ENCODE peak calls at places on chromosome 14, in seven cellular contexts. One of them, this sample, is unnamed.

GRCh38 chr14:58749066-58749669 is 111.4 kb downstream of the DACT1 start:
- DNase-seq in psoas muscle: no peak
- DNase-seq in CD8-positive, alpha-beta T cell: no peak
- DNase-seq in lower lobe of right lung: peak
- DNase-seq in A549: peak
- DNase-seq in tibial nerve: no peak
- DNase-seq in neural progenitor cell: no peak
- DNase-seq in this sample: no peak

GRCh38 chr14:73591690-73592448 is at the start of gene ACOT4:
- DNase-seq in neural progenitor cell: peak
- DNase-seq in tibial nerve: no peak
- DNase-seq in CD8-positive, alpha-beta T cell: peak
- DNase-seq in psoas muscle: peak
- DNase-seq in A549: peak
- DNase-seq in lower lobe of right lung: peak
- DNase-seq in this sample: no peak

GRCh38 chr14:35818346-35819115 is 7.6 kb upstream of the BRMS1L start:
- DNase-seq in lower lobe of right lung: no peak
- DNase-seq in CD8-positive, alpha-beta T cell: no peak
- DNase-seq in psoas muscle: no peak
- DNase-seq in A549: peak
- DNase-seq in tibial nerve: no peak
- DNase-seq in neural progenitor cell: peak
- DNase-seq in this sample: no peak

GRCh38 chr14:58107947-58108552 is 44.0 kb downstream of the ARMH4 start:
- DNase-seq in tibial nerve: no peak
- DNase-seq in neural progenitor cell: peak
- DNase-seq in psoas muscle: no peak
- DNase-seq in lower lobe of right lung: no peak
- DNase-seq in CD8-positive, alpha-beta T cell: peak
- DNase-seq in A549: peak
- DNase-seq in this sample: peak

GRCh38 chr14:100694579-100695422 is 31.9 kb upstream of the DLK1 start:
- DNase-seq in neural progenitor cell: no peak
- DNase-seq in psoas muscle: no peak
- DNase-seq in CD8-positive, alpha-beta T cell: no peak
- DNase-seq in lower lobe of right lung: no peak
- DNase-seq in A549: no peak
- DNase-seq in tibial nerve: no peak
- DNase-seq in this sample: no peak

GRCh38 chr14:58488550-58488949 is 61.0 kb downstream of the KIAA0586 start:
- DNase-seq in A549: no peak
- DNase-seq in psoas muscle: no peak
- DNase-seq in lower lobe of right lung: no peak
- DNase-seq in tibial nerve: no peak
- DNase-seq in neural progenitor cell: no peak
- DNase-seq in CD8-positive, alpha-beta T cell: no peak
- DNase-seq in this sample: no peak

GRCh38 chr14:35747379-35747778 is 61.7 kb downstream of the RALGAPA1 start:
- DNase-seq in CD8-positive, alpha-beta T cell: no peak
- DNase-seq in psoas muscle: no peak
- DNase-seq in neural progenitor cell: no peak
- DNase-seq in A549: peak
- DNase-seq in tibial nerve: no peak
- DNase-seq in lower lobe of right lung: no peak
- DNase-seq in this sample: no peak

GRCh38 chr14:95523051-95523817 is 6.8 kb upstream of the SYNE3 start:
- DNase-seq in tibial nerve: no peak
- DNase-seq in A549: no peak
- DNase-seq in CD8-positive, alpha-beta T cell: peak
- DNase-seq in psoas muscle: no peak
- DNase-seq in neural progenitor cell: no peak
- DNase-seq in lower lobe of right lung: no peak
- DNase-seq in this sample: no peak

GRCh38 chr14:69044965-69045555 is 66.0 kb upstream of the ACTN1 start:
- DNase-seq in psoas muscle: peak
- DNase-seq in tibial nerve: no peak
- DNase-seq in neural progenitor cell: no peak
- DNase-seq in lower lobe of right lung: no peak
- DNase-seq in A549: no peak
- DNase-seq in CD8-positive, alpha-beta T cell: no peak
- DNase-seq in this sample: no peak

GRCh38 chr14:73180385-73180805 is 44.1 kb downstream of the PSEN1 start:
- DNase-seq in lower lobe of right lung: no peak
- DNase-seq in tibial nerve: no peak
- DNase-seq in psoas muscle: no peak
- DNase-seq in CD8-positive, alpha-beta T cell: no peak
- DNase-seq in neural progenitor cell: no peak
- DNase-seq in A549: peak
- DNase-seq in this sample: no peak

GRCh38 chr14:95302667-95303066 is 17.0 kb downstream of the CLMN start:
- DNase-seq in psoas muscle: no peak
- DNase-seq in A549: no peak
- DNase-seq in CD8-positive, alpha-beta T cell: no peak
- DNase-seq in tibial nerve: no peak
- DNase-seq in lower lobe of right lung: no peak
- DNase-seq in neural progenitor cell: no peak
- DNase-seq in this sample: no peak

GRCh38 chr14:52553002-52553670 is 500 bp downstream of the GPR137C start:
- DNase-seq in A549: no peak
- DNase-seq in CD8-positive, alpha-beta T cell: peak
- DNase-seq in neural progenitor cell: peak
- DNase-seq in tibial nerve: no peak
- DNase-seq in lower lobe of right lung: peak
- DNase-seq in psoas muscle: peak
- DNase-seq in this sample: no peak

GRCh38 chr14:99554757-99555531 is 49.1 kb downstream of the CCDC85C start:
- DNase-seq in CD8-positive, alpha-beta T cell: no peak
- DNase-seq in lower lobe of right lung: no peak
- DNase-seq in A549: peak
- DNase-seq in tibial nerve: no peak
- DNase-seq in neural progenitor cell: no peak
- DNase-seq in psoas muscle: no peak
- DNase-seq in this sample: no peak

GRCh38 chr14:103628221-103628683 is 759 bp upstream of the KLC1 start:
- DNase-seq in psoas muscle: peak
- DNase-seq in CD8-positive, alpha-beta T cell: peak
- DNase-seq in tibial nerve: peak
- DNase-seq in A549: peak
- DNase-seq in neural progenitor cell: peak
- DNase-seq in lower lobe of right lung: peak
- DNase-seq in this sample: no peak

GRCh38 chr14:20427231-20428009 is 8.5 kb downstream of the KLHL33 start:
- DNase-seq in neural progenitor cell: no peak
- DNase-seq in psoas muscle: no peak
- DNase-seq in tibial nerve: no peak
- DNase-seq in A549: peak
- DNase-seq in CD8-positive, alpha-beta T cell: no peak
- DNase-seq in lower lobe of right lung: no peak
- DNase-seq in this sample: peak

GRCh38 chr14:85263916-85264315 is 266.0 kb upstream of the FLRT2 start:
- DNase-seq in psoas muscle: no peak
- DNase-seq in CD8-positive, alpha-beta T cell: no peak
- DNase-seq in tibial nerve: no peak
- DNase-seq in neural progenitor cell: no peak
- DNase-seq in A549: no peak
- DNase-seq in lower lobe of right lung: no peak
- DNase-seq in this sample: no peak

GRCh38 chr14:89137514-89138163 is 279.4 kb downstream of the FOXN3 start:
- DNase-seq in tibial nerve: no peak
- DNase-seq in psoas muscle: peak
- DNase-seq in CD8-positive, alpha-beta T cell: no peak
- DNase-seq in A549: peak
- DNase-seq in neural progenitor cell: no peak
- DNase-seq in lower lobe of right lung: peak
- DNase-seq in this sample: no peak

DNA sequence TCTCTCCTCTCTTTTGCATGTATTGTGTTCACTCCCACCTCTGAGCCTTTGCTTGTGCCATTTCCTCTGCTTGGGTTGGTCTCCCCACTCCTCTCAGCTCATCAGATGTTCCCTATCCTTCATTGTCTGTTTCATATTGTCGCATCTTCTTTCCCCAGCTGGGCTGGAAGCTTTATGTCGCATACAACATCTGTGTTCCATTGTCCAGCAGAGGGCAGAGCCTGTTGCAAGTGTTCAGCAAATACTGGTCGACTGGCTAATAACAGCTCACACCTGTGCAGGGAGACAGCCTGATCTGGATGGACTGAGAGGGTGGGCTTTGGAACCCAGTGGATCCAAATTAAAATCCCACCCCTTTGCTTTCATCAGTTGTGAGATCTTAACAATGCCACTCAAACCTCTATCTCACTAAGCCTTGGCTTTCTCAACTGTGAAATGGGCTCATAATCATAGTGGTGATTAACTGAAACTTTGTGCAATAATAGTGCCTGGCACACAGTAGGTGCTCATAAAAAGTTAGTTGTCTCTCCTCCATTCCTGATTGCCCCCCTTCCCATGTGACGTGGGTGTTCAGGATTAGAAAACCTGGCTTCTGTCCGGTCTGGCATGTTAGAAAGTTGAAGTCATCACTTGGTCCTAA is 75.8 kb downstream of the RIN3 start:
- DNase-seq in tibial nerve: no peak
- DNase-seq in lower lobe of right lung: no peak
- DNase-seq in CD8-positive, alpha-beta T cell: no peak
- DNase-seq in neural progenitor cell: peak
- DNase-seq in psoas muscle: no peak
- DNase-seq in A549: peak
- DNase-seq in this sample: peak
- TF ChIP-seq CTCF in tibial nerve: no peak
- TF ChIP-seq CTCF in lower lobe of right lung: no peak
- TF ChIP-seq CTCF in CD8-positive, alpha-beta T cell: no peak
- TF ChIP-seq CTCF in neural progenitor cell: peak
- TF ChIP-seq CTCF in psoas muscle: no peak
- TF ChIP-seq CTCF in A549: peak
- TF ChIP-seq CTCF in this sample: peak

DNA sequence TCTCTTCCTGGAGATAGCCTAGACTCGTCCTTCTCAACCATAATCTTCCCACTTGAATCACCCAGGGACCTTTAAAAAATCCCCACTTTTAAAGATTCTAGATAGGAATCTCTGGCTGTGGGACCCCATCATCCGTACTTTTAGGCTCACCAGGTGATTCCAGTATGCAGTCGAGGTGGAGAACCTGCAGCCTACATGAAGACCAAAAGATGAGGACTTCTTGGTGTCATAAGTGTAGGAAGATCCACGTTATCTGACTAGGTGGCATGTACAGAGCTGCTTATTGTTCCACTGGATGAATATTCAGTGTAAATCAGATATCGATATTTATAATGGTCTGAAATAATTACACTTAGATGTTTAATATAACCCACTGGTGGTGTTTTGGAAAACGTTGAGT is 2.6 kb downstream of the PRKCH start:
- DNase-seq in tibial nerve: no peak
- DNase-seq in A549: no peak
- DNase-seq in psoas muscle: no peak
- DNase-seq in lower lobe of right lung: no peak
- DNase-seq in CD8-positive, alpha-beta T cell: no peak
- DNase-seq in neural progenitor cell: no peak
- DNase-seq in this sample: no peak
- H3K4me3 ChIP-seq in tibial nerve: peak
- H3K4me3 ChIP-seq in A549: no peak
- H3K4me3 ChIP-seq in psoas muscle: peak
- H3K4me3 ChIP-seq in lower lobe of right lung: peak
- H3K4me3 ChIP-seq in CD8-positive, alpha-beta T cell: peak
- H3K4me3 ChIP-seq in neural progenitor cell: no peak
- H3K4me3 ChIP-seq in this sample: no peak

GRCh38 chr14:23061995-23062394 is 4.7 kb upstream of the CDH24 start:
- DNase-seq in lower lobe of right lung: no peak
- DNase-seq in psoas muscle: peak
- DNase-seq in CD8-positive, alpha-beta T cell: no peak
- DNase-seq in A549: peak
- DNase-seq in neural progenitor cell: no peak
- DNase-seq in tibial nerve: no peak
- DNase-seq in this sample: no peak
- TF ChIP-seq CTCF in lower lobe of right lung: no peak
- TF ChIP-seq CTCF in psoas muscle: no peak
- TF ChIP-seq CTCF in CD8-positive, alpha-beta T cell: no peak
- TF ChIP-seq CTCF in A549: no peak
- TF ChIP-seq CTCF in neural progenitor cell: no peak
- TF ChIP-seq CTCF in tibial nerve: no peak
- TF ChIP-seq CTCF in this sample: no peak

GRCh38 chr14:24164591-24164991 is 3.5 kb downstream of the IRF9 start:
- DNase-seq in neural progenitor cell: no peak
- DNase-seq in A549: no peak
- DNase-seq in tibial nerve: no peak
- DNase-seq in psoas muscle: peak
- DNase-seq in CD8-positive, alpha-beta T cell: no peak
- DNase-seq in lower lobe of right lung: peak
- DNase-seq in this sample: no peak

GRCh38 chr14:24160499-24160849 is 591 bp upstream of the IRF9 start:
- DNase-seq in psoas muscle: peak
- DNase-seq in lower lobe of right lung: no peak
- DNase-seq in tibial nerve: no peak
- DNase-seq in A549: no peak
- DNase-seq in CD8-positive, alpha-beta T cell: no peak
- DNase-seq in neural progenitor cell: no peak
- DNase-seq in this sample: no peak

GRCh38 chr14:24162083-24162482 is 1.0 kb downstream of the IRF9 start:
- DNase-seq in neural progenitor cell: no peak
- DNase-seq in CD8-positive, alpha-beta T cell: no peak
- DNase-seq in A549: no peak
- DNase-seq in tibial nerve: no peak
- DNase-seq in psoas muscle: peak
- DNase-seq in lower lobe of right lung: peak
- DNase-seq in this sample: no peak

GRCh38 chr14:24159777-24160498 is 1.1 kb upstream of the IRF9 start:
- DNase-seq in neural progenitor cell: no peak
- DNase-seq in lower lobe of right lung: peak
- DNase-seq in A549: no peak
- DNase-seq in psoas muscle: peak
- DNase-seq in CD8-positive, alpha-beta T cell: no peak
- DNase-seq in tibial nerve: no peak
- DNase-seq in this sample: no peak

DNA sequence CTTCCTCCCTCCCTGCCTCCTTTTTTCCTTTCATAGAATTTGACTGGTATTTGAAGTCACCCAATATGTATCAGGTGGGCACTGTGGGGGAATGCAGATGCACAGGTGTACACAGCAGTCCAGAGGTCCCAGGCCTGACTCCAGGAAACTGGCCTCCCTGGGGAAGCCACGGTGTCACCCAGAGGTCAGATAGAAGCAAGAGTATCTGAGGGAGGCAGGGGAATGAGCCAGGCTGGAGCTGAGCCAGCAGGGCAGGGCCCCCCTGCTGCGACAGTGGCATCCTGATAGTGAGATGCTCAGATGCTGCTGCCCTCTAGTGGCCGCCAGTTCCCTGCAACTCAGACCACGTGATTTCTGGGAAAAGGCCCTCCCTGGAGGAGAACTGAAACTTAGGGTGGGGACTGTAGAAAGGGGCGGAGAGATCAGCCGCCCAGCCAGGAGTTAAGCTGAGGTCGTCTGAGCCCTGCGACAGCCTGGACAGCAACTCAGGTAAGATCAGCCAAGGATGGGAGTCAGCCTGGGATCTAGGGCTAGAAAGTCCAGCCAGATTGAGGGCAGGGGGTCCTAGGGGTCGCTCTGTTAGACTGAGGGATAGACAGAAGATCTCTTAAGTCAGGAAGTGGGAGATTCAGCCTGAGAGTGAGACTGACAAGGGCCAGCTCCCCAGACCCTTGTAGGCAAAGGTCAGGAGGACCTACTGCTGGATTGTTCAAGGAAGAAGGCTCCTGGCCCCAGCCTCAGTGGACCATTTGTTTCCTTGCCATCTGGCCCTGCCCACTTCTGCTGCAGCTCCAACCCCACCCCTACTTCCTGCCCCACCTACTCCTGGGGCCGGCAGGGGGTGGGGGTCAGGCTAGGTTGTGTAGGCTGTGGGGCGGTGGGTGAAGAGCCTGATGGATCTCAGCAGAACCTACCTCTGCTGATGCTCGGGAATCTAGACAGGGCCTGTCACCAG is at the start of gene IRF9:
- DNase-seq in CD8-positive, alpha-beta T cell: peak
- DNase-seq in lower lobe of right lung: peak
- DNase-seq in neural progenitor cell: peak
- DNase-seq in tibial nerve: peak
- DNase-seq in psoas muscle: peak
- DNase-seq in A549: peak
- DNase-seq in this sample: peak
- H3K4me3 ChIP-seq in CD8-positive, alpha-beta T cell: peak
- H3K4me3 ChIP-seq in lower lobe of right lung: peak
- H3K4me3 ChIP-seq in neural progenitor cell: peak
- H3K4me3 ChIP-seq in tibial nerve: peak
- H3K4me3 ChIP-seq in psoas muscle: peak
- H3K4me3 ChIP-seq in A549: peak
- H3K4me3 ChIP-seq in this sample: peak